ENCODE peak calls at places on chromosomes 16 and 17, in six cellular contexts. I, H, L, Y, J and Z are unnamed samples.

GRCh38 chr17:60792250-60792898 is 114.7 kb downstream of the BCAS3 start:
- DNase-seq in H (no peak), Y (no peak), I (no peak), J (no peak), L (no peak), Z (no peak)

GRCh38 chr17:17057057-17057551 is 14.8 kb downstream of the MPRIP start:
- DNase-seq in I (no peak), J (no peak), L (no peak), H (no peak), Y (no peak), Z (no peak)

GRCh38 chr16:11254913-11255736 is 879 bp downstream of the SOCS1 start:
- DNase-seq in J (peak; percentile 62), L (peak; percentile 62), I (no peak), H (peak; percentile 52), Y (no peak), Z (peak; percentile 53)

GRCh38 chr17:7823581-7824001 is 10.4 kb upstream of the KDM6B start:
- DNase-seq in I (no peak), L (no peak), Y (no peak), J (no peak), H (no peak), Z (no peak)

GRCh38 chr17:78359216-78359935 is 501 bp downstream of the SOCS3 start:
- DNase-seq in L (no peak), I (no peak), J (peak; percentile 67), H (peak; percentile 48), Y (no peak), Z (peak; percentile 49)

GRCh38 chr17:17963694-17964436 is 8.3 kb downstream of the TOM1L2 start:
- DNase-seq in Y (no peak), J (no peak), L (no peak), H (no peak), I (no peak), Z (peak; percentile 25)

GRCh38 chr16:9159839-9160550 is 68.6 kb downstream of the HAPSTR1 start:
- DNase-seq in Y (no peak), I (peak; percentile 39), H (peak; percentile 59), L (peak; percentile 63), J (peak; percentile 66), Z (peak; percentile 51)

GRCh38 chr17:27423651-27424050 is 32.6 kb upstream of the KSR1 start:
- DNase-seq in I (no peak), H (no peak), L (no peak), Y (peak; percentile 3), J (no peak), Z (no peak)

GRCh38 chr16:81901483-81901882 is 109.8 kb downstream of the SDR42E1 start:
- DNase-seq in Y (no peak), L (no peak), H (peak; percentile 29), J (no peak), I (no peak), Z (peak; percentile 77)

GRCh38 chr16:77043076-77043475 is 147.9 kb upstream of the MON1B start:
- DNase-seq in L (peak; percentile 8), J (peak; percentile 49), I (no peak), H (peak; percentile 56), Y (no peak), Z (peak; percentile 10)

GRCh38 chr17:9817086-9817485 is 4.8 kb downstream of the GSG1L2 start:
- DNase-seq in Y (no peak), L (no peak), I (no peak), J (peak; percentile 69), H (peak; percentile 24), Z (peak; percentile 75)

GRCh38 chr16:82176204-82176603 is 6.2 kb upstream of the MPHOSPH6 start:
- DNase-seq in H (no peak), L (no peak), Y (no peak), J (no peak), I (no peak), Z (no peak)

GRCh38 chr17:74404802-74405201 is 27.1 kb upstream of the GPRC5C start:
- DNase-seq in Y (no peak), I (no peak), L (no peak), J (no peak), H (no peak), Z (no peak)

GRCh38 chr16:78528265-78528664 is 428.8 kb downstream of the WWOX start:
- DNase-seq in H (no peak), Y (no peak), I (no peak), J (no peak), L (no peak), Z (no peak)

GRCh38 chr16:54313789-54314188 is 27.2 kb upstream of the IRX3 start:
- DNase-seq in H (no peak), Y (no peak), J (no peak), I (no peak), L (no peak), Z (no peak)

GRCh38 chr16:56675685-56676210 is 6.1 kb downstream of the MT1H start:
- DNase-seq in L (peak; percentile 62), Y (no peak), H (no peak), J (no peak), I (no peak), Z (no peak)

GRCh38 chr16:85607331-85607765 is 5.8 kb upstream of the GSE1 start:
- DNase-seq in L (peak; percentile 84), J (peak; percentile 34), H (no peak), Y (no peak), I (no peak), Z (peak; percentile 58)

GRCh38 chr16:81798311-81799137 is 19.4 kb downstream of the PLCG2 start:
- DNase-seq in Y (peak; percentile 92), I (no peak), H (no peak), L (peak; percentile 63), J (no peak), Z (no peak)

GRCh38 chr16:87317766-87318121 is 552 bp upstream of the C16orf95 start:
- DNase-seq in L (peak; percentile 54), H (peak; percentile 66), Y (no peak), I (peak; percentile 24), J (peak; percentile 76), Z (peak; percentile 77)

GRCh38 chr17:77315551-77316190 is 174.9 kb downstream of the SEC14L1 start:
- DNase-seq in J (peak; percentile 21), Y (no peak), L (no peak), I (no peak), H (no peak), Z (no peak)

GRCh38 chr17:65617496-65617895 is 56.0 kb upstream of the AXIN2 start:
- DNase-seq in J (no peak), H (no peak), Y (no peak), L (no peak), I (no peak), Z (no peak)

GRCh38 chr16:82240111-82240510 is 70.1 kb upstream of the MPHOSPH6 start:
- DNase-seq in L (no peak), J (no peak), I (no peak), Y (no peak), H (no peak), Z (no peak)

GRCh38 chr17:7019839-7020519 is 2.9 kb upstream of the BCL6B start:
- DNase-seq in L (no peak), Y (no peak), H (peak; percentile 61), J (peak; percentile 76), I (no peak), Z (peak; percentile 40)

DNA sequence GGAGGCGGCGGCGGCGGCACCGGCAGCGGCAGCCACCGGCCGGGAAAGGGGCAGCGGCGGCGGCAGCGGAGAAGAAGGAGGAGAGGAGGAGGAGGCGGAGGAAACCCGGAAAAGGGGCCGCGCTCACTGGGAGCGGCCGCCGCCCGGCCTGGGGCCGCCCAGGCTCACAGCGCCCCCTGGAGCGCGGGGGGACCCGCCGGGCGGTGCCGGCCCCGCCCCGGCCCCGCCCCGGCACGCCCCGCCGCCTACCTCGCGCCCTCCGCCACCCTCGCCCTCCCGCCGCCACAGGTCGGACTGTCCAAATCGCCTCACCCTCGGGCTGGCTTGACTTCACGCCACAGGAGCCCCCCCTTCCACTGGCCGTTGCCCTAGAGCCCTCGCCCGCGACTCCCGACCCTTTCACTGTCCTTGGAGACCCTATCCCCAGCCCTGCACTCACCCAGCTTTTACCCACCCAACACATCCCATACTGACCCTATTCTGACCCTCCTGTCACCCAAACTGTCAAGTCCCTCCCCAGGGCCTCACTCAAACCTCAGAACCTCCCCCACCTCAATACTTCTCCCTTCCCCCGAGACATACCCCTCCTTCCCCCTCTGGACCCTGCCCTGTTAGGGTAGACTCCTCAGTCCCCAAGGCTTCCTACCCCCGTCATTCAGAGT is at the start of gene CSNK2A2:
- DNase-seq in H (peak; percentile 68), L (peak; percentile 79), Y (peak; percentile 27), I (peak; percentile 10), J (peak; percentile 79), Z (peak; percentile 66)
- TF ChIP-seq CTCF in H (no peak), L (peak; percentile 68), Y (peak; percentile 52), I (peak; percentile 32), J (peak; percentile 20), Z (no peak)

GRCh38 chr17:46818929-46819859 is 702 bp upstream of the WNT3 start:
- DNase-seq in J (no peak), H (no peak), L (no peak), Y (no peak), I (no peak), Z (no peak)
- H3K4me3 ChIP-seq in J (peak overlapping the region; percentile 35), H (peak overlapping the region; percentile 14), L (no peak overlapping the region), Y (no peak overlapping the region), I (no peak overlapping the region), Z (peak overlapping the region; percentile 12)

DNA sequence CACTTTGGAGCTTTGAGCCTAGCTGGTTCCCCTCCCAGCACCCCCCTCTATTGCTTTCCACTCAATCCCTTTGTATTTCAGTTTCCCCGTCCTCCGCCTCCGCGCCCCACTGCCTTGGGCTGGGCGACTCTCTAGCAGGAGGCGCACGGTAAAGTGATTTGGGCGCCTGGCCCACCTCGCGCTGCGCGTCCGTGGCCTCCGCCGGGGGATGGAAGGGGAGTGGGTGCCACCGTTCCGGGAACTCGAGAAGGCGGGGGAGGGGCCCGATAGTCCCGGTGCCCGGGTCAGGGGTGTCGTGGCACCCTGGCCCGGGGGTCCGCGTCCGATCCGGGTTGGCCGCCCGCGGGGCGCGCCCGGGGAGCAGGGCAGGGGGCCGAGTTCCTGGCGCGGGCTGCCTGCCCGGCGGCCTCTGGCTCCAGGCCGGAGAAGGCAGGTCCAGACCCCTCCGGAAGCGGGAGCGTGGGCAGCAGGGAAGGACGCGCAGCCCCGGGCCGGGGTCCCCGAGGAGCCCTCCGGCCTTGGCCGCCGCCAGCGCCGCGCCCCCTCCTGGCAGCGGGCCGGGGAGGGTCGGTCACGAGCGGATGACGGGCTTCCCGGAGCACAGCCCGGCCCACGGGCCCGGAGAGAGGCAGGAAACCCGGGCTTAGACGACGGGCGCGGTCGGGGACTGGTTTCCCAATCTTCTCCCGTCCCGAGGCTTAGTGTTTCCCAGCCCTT is 15.8 kb downstream of the MEOX1 start:
- DNase-seq in Y (no peak), I (no peak), H (peak; percentile 74), L (no peak), J (peak; percentile 81), Z (peak; percentile 77)
- TF ChIP-seq CTCF in Y (no peak), I (no peak), H (no peak), L (no peak), J (no peak), Z (no peak)

GRCh38 chr17:4869599-4869998 is 29.7 kb upstream of the C17orf107 start:
- DNase-seq in L (no peak), I (no peak), Y (no peak), H (no peak), J (no peak), Z (no peak)
- H3K4me3 ChIP-seq in L (no peak overlapping the region), I (no peak overlapping the region), Y (no peak overlapping the region), H (no peak overlapping the region), J (no peak overlapping the region), Z (no peak overlapping the region)

GRCh38 chr16:15777533-15778203 is 79.2 kb downstream of the MYH11 start:
- DNase-seq in Y (no peak), L (peak; percentile 50), H (peak; percentile 74), I (peak; percentile 43), J (peak; percentile 75), Z (peak; percentile 40)
- TF ChIP-seq CTCF in Y (peak; percentile 75), L (peak; percentile 58), H (peak; percentile 59), I (peak; percentile 73), J (peak; percentile 65), Z (peak; percentile 59)

GRCh38 chr17:43020030-43020621 is 2.1 kb downstream of the VAT1 start:
- DNase-seq in Y (no peak), H (peak; percentile 60), I (no peak), J (peak; percentile 58), L (no peak), Z (peak; percentile 59)
- H3K4me3 ChIP-seq in Y (no peak overlapping the region), H (peak overlapping the region; percentile 97), I (peak overlapping the region; percentile 10), J (peak overlapping the region; percentile 7), L (no peak overlapping the region), Z (peak overlapping the region; percentile 99)